ENCODE peak calls at places on chromosomes 2 and 18, in five cellular contexts. F, G, A, S and X are unnamed samples.

GRCh38 chr2:119672161-119672862 is 6.7 kb upstream of the TMEM177 start:
- DNase-seq in F (no peak), G (no peak), A (no peak), S (no peak), X (no peak)

GRCh38 chr2:80499095-80499494 is 194.5 kb upstream of the LRRTM1 start:
- DNase-seq in F (no peak), G (no peak), A (peak), S (no peak), X (no peak)

GRCh38 chr18:31217455-31217854 is 54.8 kb upstream of the DSC1 start:
- DNase-seq in F (no peak), G (no peak), A (no peak), S (no peak), X (no peak)

GRCh38 chr18:31225668-31226067 is 63.0 kb upstream of the DSC1 start:
- DNase-seq in F (peak), G (peak), A (peak), S (peak), X (no peak)

GRCh38 chr2:166382-166781 is 97.5 kb downstream of the SH3YL1 start:
- DNase-seq in F (no peak), G (no peak), A (no peak), S (no peak), X (no peak)

GRCh38 chr2:152894051-152894450 is 175.6 kb downstream of the ARL6IP6 start:
- DNase-seq in F (no peak), G (no peak), A (no peak), S (no peak), X (no peak)

GRCh38 chr2:5453648-5454390 is 238.4 kb upstream of the SOX11 start:
- DNase-seq in F (no peak), G (no peak), A (no peak), S (no peak), X (no peak)

GRCh38 chr2:147288131-147288530 is 556.7 kb upstream of the ACVR2A start:
- DNase-seq in F (no peak), G (no peak), A (no peak), S (no peak), X (no peak)

GRCh38 chr2:182548031-182548950 is 121.5 kb upstream of the PDE1A start:
- DNase-seq in F (no peak), G (no peak), A (no peak), S (no peak), X (no peak)

GRCh38 chr2:102735431-102736130 is 26.2 kb upstream of the TMEM182 start:
- DNase-seq in F (no peak), G (no peak), A (no peak), S (no peak), X (peak)

GRCh38 chr2:20057268-20057667 is 5.8 kb upstream of the LAPTM4A start:
- DNase-seq in F (no peak), G (no peak), A (no peak), S (no peak), X (no peak)

GRCh38 chr2:98806266-98806697 is 75.3 kb upstream of the MGAT4A start:
- DNase-seq in F (peak), G (no peak), A (peak), S (peak), X (peak)

GRCh38 chr2:77119333-77119732 is 402.8 kb downstream of the LRRTM4 start:
- DNase-seq in F (no peak), G (no peak), A (no peak), S (no peak), X (no peak)

GRCh38 chr18:40935423-40935822 is 1019.6 kb upstream of the PIK3C3 start:
- DNase-seq in F (no peak), G (no peak), A (no peak), S (no peak), X (no peak)

GRCh38 chr2:29753676-29754444 is 167.5 kb downstream of the ALK start:
- DNase-seq in F (no peak), G (no peak), A (no peak), S (no peak), X (no peak)

GRCh38 chr2:201127570-201127969 is 11.6 kb downstream of the CFLAR start:
- DNase-seq in F (no peak), G (no peak), A (peak), S (no peak), X (no peak)

GRCh38 chr2:154425999-154426398 is 272.5 kb upstream of the KCNJ3 start:
- DNase-seq in F (no peak), G (no peak), A (peak), S (no peak), X (peak)

GRCh38 chr2:199503148-199503547 is 45.4 kb upstream of the SATB2 start:
- DNase-seq in F (no peak), G (no peak), A (no peak), S (no peak), X (no peak)

GRCh38 chr2:128667391-128667790 is 348.7 kb upstream of the HS6ST1 start:
- DNase-seq in F (no peak), G (no peak), A (no peak), S (no peak), X (no peak)

GRCh38 chr18:63236990-63237389 is 82.6 kb downstream of the BCL2 start:
- DNase-seq in F (peak), G (no peak), A (no peak), S (peak), X (no peak)

GRCh38 chr2:224638338-224638823 is 53.2 kb upstream of the CUL3 start:
- DNase-seq in F (no peak), G (no peak), A (no peak), S (no peak), X (no peak)

GRCh38 chr18:60838677-60839076 is 466.1 kb upstream of the MC4R start:
- DNase-seq in F (no peak), G (no peak), A (no peak), S (no peak), X (no peak)

GRCh38 chr2:175847128-175847527 is 154.9 kb downstream of the LNPK start:
- DNase-seq in F (no peak), G (no peak), A (no peak), S (no peak), X (no peak)

GRCh38 chr2:132911726-132912724 is 242.0 kb upstream of the LYPD1 start:
- DNase-seq in F (peak), G (peak), A (no peak), S (no peak), X (no peak)

GRCh38 chr2:9690716-9691498 is 60.1 kb upstream of the YWHAQ start:
- DNase-seq in F (no peak), G (no peak), A (no peak), S (no peak), X (no peak)

GRCh38 chr2:149617057-149617456 is 29.5 kb upstream of the MMADHC start:
- DNase-seq in F (no peak), G (no peak), A (no peak), S (no peak), X (no peak)

GRCh38 chr18:68840554-68841263 is 42.8 kb downstream of the CCDC102B start:
- DNase-seq in F (no peak), G (no peak), A (peak), S (no peak), X (no peak)

GRCh38 chr2:240463274-240463865 is 27.9 kb downstream of the GPC1 start:
- DNase-seq in F (peak), G (peak), A (peak), S (peak), X (peak)

GRCh38 chr2:144642892-144643291 is 123.0 kb upstream of the ZEB2 start:
- DNase-seq in F (no peak), G (no peak), A (no peak), S (no peak), X (no peak)

GRCh38 chr2:33598472-33599174 is 476 bp downstream of the FAM98A start:
- DNase-seq in F (no peak), G (peak), A (peak), S (no peak), X (no peak)

GRCh38 chr2:127045792-127046501 is 61.0 kb downstream of the BIN1 start:
- DNase-seq in F (no peak), G (peak), A (no peak), S (peak), X (peak)

GRCh38 chr2:112582314-112582746 is 2.1 kb upstream of the CHCHD5 start:
- DNase-seq in F (no peak), G (no peak), A (no peak), S (no peak), X (no peak)

GRCh38 chr18:74598350-74599001 is 806 bp downstream of the ZNF407 start:
- DNase-seq in F (peak), G (peak), A (peak), S (peak), X (peak)

GRCh38 chr2:55063226-55063625 is 13.0 kb upstream of the RTN4 start:
- DNase-seq in F (no peak), G (no peak), A (no peak), S (no peak), X (no peak)
- H3K27ac ChIP-seq in F (no peak), G (no peak), A (no peak), S (no peak), X (no peak)

DNA sequence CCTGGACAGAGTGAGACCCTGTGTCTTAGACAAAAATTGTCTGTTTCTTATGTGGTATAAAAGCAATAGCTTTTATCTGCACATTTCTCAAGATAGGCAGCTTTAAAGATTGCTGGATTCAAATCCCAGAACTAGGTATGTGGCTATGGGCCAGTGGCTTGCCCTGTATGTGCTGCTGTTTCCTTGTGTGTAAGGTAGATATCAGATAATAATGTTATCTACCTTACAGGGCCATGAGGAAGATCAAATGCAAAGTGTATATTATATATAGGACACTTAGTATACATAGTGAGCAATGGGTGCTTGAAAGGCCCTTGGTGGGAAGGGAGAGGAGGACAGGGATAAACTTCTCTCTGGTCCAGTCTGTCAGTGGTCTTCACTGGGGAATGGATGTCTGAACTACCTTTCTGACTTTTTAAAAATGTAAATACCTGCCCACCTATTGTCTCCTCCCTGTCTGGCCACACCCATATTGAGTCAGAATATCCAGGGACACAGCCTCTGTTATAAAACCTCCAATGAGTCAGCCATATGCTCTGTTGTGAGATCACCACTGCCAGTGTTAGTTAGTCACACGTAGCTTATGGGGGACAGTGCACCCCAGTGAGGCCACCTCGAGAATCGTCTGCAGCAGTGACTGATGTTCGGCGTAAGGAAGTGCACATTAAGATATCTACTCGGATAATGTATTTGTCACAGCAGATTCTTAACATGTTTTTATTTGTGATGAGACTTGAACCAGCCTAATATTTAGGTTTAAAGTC is 383.4 kb downstream of the PTPRM start:
- DNase-seq in F (no peak), G (no peak), A (no peak), S (no peak), X (no peak)
- TF ChIP-seq CTCF in F (no peak), G (no peak), A (no peak), S (no peak), X (no peak)

DNA sequence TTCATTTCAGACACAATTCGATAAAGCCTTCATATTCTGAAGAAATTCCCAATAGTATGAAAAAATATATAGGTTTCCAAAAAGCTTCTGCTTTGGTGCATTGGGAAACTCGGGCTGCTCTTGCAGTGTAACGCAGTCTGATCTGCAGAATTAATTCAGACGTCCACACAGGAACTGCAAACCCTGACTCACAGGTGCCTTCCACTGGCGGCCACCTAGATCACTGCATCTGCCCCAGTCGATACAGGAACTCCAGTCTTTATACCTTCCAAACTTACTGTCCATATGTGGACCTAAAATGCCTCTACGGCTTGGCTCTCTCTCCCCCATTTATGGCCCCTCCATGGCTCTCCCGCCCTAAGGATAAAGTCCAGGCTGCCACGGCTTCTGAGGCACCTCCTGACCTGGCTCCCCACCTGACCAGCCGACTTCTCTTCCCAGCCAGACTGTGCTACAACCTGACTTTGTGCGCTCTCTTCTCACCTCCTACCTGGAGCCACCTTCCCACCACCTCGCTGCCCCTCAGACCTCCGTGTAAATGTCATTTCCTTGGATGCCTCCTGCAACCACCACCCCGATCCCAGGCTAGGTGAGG is 39.7 kb downstream of the L3MBTL4 start:
- DNase-seq in F (no peak), G (no peak), A (no peak), S (no peak), X (no peak)
- H3K27ac ChIP-seq in F (no peak), G (no peak), A (no peak), S (no peak), X (no peak)

DNA sequence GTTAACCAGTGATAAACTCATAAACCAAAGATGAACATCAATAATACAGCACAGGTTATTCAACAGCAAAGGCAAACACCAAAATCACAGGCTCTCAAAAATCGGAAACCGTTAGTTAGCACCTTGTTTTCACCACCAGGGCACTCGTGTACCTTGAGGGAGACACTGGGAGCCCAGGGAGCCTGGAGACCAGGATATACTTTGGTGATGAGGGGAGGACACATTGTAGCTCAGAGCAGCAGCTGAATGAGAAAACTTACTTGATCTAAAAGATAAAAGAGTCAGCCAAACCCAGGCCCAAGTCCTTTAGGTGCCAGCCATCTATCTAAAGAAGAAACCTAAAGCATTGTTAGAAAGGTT is 19.4 kb downstream of the BCL11A start:
- DNase-seq in F (no peak), G (no peak), A (no peak), S (no peak), X (no peak)
- TF ChIP-seq CTCF in F (no peak), G (peak), A (no peak), S (no peak), X (no peak)

DNA sequence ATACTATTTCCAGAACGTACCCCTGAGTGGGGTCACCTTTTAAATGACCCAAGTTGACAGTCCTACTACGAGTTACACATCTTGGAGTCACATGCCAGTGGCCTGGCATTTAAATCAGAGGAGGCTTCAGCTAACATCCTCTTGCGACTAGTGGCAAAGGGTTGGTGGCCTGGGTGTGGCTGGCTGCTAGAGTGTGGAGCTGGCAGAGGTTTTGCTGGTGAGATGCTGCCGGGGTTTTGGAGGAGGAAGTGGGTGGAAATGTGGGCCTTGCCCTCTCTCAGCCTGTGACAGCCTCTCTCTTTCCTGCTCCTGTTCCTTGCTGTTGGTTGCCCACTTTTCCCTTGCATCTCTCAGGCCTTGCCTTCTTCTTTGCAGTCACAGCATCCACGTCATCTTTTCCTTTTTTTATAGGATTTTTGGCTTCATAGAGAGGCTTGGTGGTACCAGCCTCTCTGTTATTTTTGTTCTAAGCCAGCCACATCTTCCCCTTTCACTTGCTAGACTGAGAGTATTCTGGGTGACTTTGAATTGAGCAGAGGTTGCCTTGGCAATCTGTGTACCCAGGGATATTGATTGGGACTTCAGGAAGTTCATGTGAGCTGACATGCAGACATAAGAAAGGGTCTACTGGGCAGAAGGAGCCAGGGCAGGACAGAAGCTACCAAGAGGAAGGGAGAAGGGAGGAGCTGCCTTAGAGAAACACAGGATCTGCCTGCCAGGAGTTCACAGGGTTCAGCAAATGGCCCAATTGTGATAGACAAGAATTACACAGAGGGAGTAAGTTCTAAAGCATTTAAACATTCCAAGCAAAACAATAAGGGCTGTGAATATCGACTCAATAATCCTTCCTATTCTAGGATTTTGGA is 55.4 kb downstream of the CDC42EP3 start:
- DNase-seq in F (peak), G (no peak), A (peak), S (peak), X (no peak)
- H3K27ac ChIP-seq in F (no peak), G (no peak), A (no peak), S (peak), X (peak)

DNA sequence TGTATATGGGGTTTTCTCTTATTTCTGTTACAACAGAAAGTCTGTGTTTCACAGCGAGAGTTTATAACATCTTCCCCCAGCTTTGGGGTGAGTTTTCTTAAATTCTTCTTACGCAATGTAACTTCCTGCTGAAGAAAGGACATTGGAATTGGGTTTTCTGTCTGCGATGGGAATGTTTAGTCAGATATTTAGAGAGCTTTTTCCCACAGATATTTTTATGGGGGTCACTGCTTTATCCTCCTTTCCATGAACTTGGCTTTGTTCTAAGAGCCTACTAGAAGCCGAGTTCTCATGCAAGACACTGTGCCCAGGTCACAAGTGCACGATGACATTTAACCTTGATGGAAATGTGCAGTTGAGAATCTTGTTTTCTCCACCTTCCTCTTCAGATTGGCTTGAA is 22.1 kb downstream of the B3GNT2 start:
- DNase-seq in F (no peak), G (no peak), A (no peak), S (no peak), X (no peak)
- TF ChIP-seq CTCF in F (no peak), G (no peak), A (no peak), S (no peak), X (no peak)

DNA sequence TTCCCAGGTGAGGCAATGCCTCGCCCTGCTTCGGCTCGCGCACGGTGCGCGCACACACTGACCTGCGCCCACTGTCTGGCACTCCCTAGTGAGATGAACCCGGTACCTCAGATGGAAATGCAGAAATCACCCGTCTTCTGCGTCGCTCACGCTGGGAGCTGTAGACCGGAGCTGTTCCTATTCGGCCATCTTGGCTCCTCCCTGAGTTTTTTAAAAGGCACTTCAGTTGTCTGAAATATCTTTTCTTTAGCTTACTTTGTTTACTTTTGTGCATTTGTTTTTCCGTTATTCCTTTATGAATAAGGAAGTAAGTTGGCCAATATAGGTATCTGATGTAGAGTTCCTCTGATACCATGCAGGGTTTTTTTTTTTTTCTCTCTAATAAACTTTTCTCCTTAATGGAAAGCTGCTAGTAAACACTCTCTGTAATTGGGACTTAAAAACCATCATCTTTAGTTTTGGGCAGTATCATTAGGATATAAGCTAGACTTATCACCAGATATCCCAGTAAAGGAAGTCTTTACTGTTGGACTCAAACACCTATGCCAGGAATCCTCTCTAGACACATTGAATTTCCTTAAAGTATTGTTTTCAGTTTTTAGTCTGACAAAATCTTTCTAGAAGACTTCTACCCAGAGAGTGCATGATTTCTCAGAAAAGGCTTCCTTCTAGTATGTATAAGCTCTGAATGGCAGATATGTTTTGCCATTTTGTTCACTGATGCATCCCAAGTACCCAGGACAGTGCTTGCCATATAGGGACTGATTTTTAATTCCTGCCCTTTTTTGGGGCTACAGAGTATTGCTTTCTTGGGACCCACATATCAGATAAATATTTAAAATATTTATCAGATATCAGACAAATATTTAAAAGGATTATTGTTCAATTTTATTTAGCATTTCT is 35.8 kb upstream of the DYSF start:
- DNase-seq in F (no peak), G (no peak), A (no peak), S (no peak), X (no peak)
- H3K27ac ChIP-seq in F (peak), G (no peak), A (peak), S (no peak), X (peak)

DNA sequence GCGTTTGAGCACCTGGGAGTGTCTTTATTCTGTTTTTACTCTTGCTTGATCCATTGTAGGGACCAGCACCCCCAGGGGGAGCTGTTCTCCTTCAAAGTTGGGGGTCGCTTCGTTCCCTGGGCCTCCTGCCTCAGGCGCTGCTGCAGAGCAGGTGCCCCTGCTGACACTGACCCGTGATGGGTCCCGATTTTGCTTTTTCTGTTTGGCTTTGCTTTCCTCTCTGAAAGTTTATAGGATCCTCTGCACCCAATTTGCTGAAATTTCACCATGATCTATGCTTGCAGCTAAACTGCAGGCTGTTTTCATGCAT is 22.9 kb upstream of the FAHD2A start:
- DNase-seq in F (no peak), G (peak), A (no peak), S (no peak), X (no peak)
- TF ChIP-seq CTCF in F (no peak), G (peak), A (no peak), S (no peak), X (no peak)